ENCODE peak calls at places on chromosomes 4 and X, in ten cellular contexts. U is CD8-positive, alpha-beta T cell; T is heart right ventricle; H is fibroblast of lung; O is spleen; P is choroid plexus epithelial cell; X is AG04449; G is A549; Q is mucosa of descending colon; Z is thoracic aorta. S is an unnamed sample.

GRCh38 chrX:13078739-13079444 is 34.5 kb upstream of the FAM9C start:
- DNase-seq in U (no peak), T (peak), H (peak), O (no peak), P (peak), X (peak), G (no peak), Q (peak), Z (no peak), S (no peak)

GRCh38 chr4:68904786-68905185 is 46.8 kb downstream of the UGT2A3 start:
- DNase-seq in U (no peak), T (no peak), H (no peak), O (no peak), P (no peak), X (no peak), G (no peak), Q (peak), Z (no peak), S (no peak)

GRCh38 chr4:29459926-29460325 is 1260.2 kb upstream of the PCDH7 start:
- DNase-seq in U (no peak), T (no peak), H (peak), O (no peak), P (no peak), X (no peak), G (no peak), Q (no peak), Z (no peak), S (no peak)

GRCh38 chr4:26031704-26032103 is 117.7 kb downstream of the SMIM20 start:
- DNase-seq in U (no peak), T (no peak), H (no peak), O (no peak), P (no peak), X (no peak), G (no peak), Q (no peak), Z (no peak), S (no peak)

GRCh38 chr4:3497554-3498389 is 34.5 kb downstream of the LRPAP1 start:
- DNase-seq in U (no peak), T (no peak), H (no peak), O (no peak), P (no peak), X (no peak), G (no peak), Q (no peak), Z (no peak), S (no peak)

GRCh38 chr4:26826721-26827120 is 33.9 kb upstream of the STIM2 start:
- DNase-seq in U (no peak), T (peak), H (no peak), O (no peak), P (peak), X (no peak), G (peak), Q (peak), Z (no peak), S (no peak)

GRCh38 chr4:88441696-88442095 is 15.2 kb upstream of the HERC5 start:
- DNase-seq in U (no peak), T (no peak), H (no peak), O (no peak), P (no peak), X (no peak), G (no peak), Q (no peak), Z (no peak), S (no peak)

GRCh38 chr4:152094851-152095700 is 334.3 kb upstream of the GATB start:
- DNase-seq in U (no peak), T (no peak), H (peak), O (no peak), P (peak), X (no peak), G (no peak), Q (peak), Z (no peak), S (no peak)

GRCh38 chrX:51931761-51932160 is 38.3 kb downstream of the MAGED1 start:
- DNase-seq in U (no peak), T (no peak), H (peak), O (no peak), P (no peak), X (no peak), G (no peak), Q (no peak), Z (no peak), S (peak)

GRCh38 chrX:10008483-10009056 is 41.4 kb downstream of the CLDN34 start:
- DNase-seq in U (no peak), T (no peak), H (peak), O (no peak), P (no peak), X (no peak), G (no peak), Q (no peak), Z (no peak), S (no peak)

GRCh38 chrX:38694394-38694793 is 106.9 kb upstream of the MID1IP1 start:
- DNase-seq in U (no peak), T (no peak), H (peak), O (no peak), P (no peak), X (no peak), G (no peak), Q (no peak), Z (no peak), S (no peak)

GRCh38 chr4:57905965-57906364 is 795.8 kb upstream of the IGFBP7 start:
- DNase-seq in U (no peak), T (no peak), H (no peak), O (no peak), P (no peak), X (no peak), G (no peak), Q (no peak), Z (no peak), S (no peak)

GRCh38 chrX:63686878-63687714 is 97.9 kb downstream of the ARHGEF9 start:
- DNase-seq in U (peak), T (no peak), H (peak), O (no peak), P (peak), X (peak), G (peak), Q (peak), Z (no peak), S (no peak)

GRCh38 chr4:152690706-152691651 is 11.2 kb upstream of the TMEM154 start:
- DNase-seq in U (no peak), T (no peak), H (peak), O (no peak), P (peak), X (no peak), G (no peak), Q (no peak), Z (no peak), S (no peak)

GRCh38 chr4:112552668-112553067 is 36.7 kb upstream of the NEUROG2 start:
- DNase-seq in U (no peak), T (no peak), H (peak), O (no peak), P (peak), X (peak), G (peak), Q (no peak), Z (no peak), S (no peak)

GRCh38 chrX:129984196-129984962 is 1.9 kb downstream of the BCORL1 start:
- DNase-seq in U (peak), T (peak), H (peak), O (peak), P (no peak), X (no peak), G (peak), Q (peak), Z (no peak), S (no peak)

GRCh38 chr4:69322055-69322454 is 41.8 kb downstream of the UGT2B28 start:
- DNase-seq in U (no peak), T (no peak), H (peak), O (no peak), P (peak), X (no peak), G (no peak), Q (no peak), Z (no peak), S (no peak)

GRCh38 chrX:42975906-42976305 is 197.9 kb upstream of the PPP1R2C start:
- DNase-seq in U (no peak), T (no peak), H (no peak), O (no peak), P (no peak), X (no peak), G (no peak), Q (no peak), Z (no peak), S (no peak)

GRCh38 chr4:153788419-153789276 is at the start of gene SFRP2:
- DNase-seq in U (no peak), T (no peak), H (no peak), O (peak), P (no peak), X (no peak), G (no peak), Q (no peak), Z (no peak), S (peak)

GRCh38 chr4:19947349-19947748 is 304.4 kb upstream of the SLIT2 start:
- DNase-seq in U (no peak), T (no peak), H (peak), O (no peak), P (peak), X (peak), G (no peak), Q (no peak), Z (no peak), S (no peak)

GRCh38 chr4:82050806-82051205 is 323.0 kb downstream of the HNRNPD start:
- DNase-seq in U (no peak), T (no peak), H (peak), O (no peak), P (no peak), X (no peak), G (no peak), Q (no peak), Z (no peak), S (no peak)

GRCh38 chr4:23728971-23729370 is 160.9 kb downstream of the PPARGC1A start:
- DNase-seq in U (no peak), T (no peak), H (peak), O (no peak), P (no peak), X (no peak), G (no peak), Q (no peak), Z (no peak), S (no peak)

GRCh38 chr4:83390965-83391364 is 56.3 kb upstream of the HPSE start:
- DNase-seq in U (no peak), T (no peak), H (no peak), O (no peak), P (no peak), X (no peak), G (no peak), Q (no peak), Z (no peak), S (no peak)

GRCh38 chrX:110132450-110133114 is 129.7 kb downstream of the TMEM164 start:
- DNase-seq in U (no peak), T (no peak), H (no peak), O (no peak), P (no peak), X (no peak), G (no peak), Q (no peak), Z (no peak), S (no peak)

GRCh38 chr4:86924805-86925204 is 10.0 kb upstream of the AFF1 start:
- DNase-seq in U (no peak), T (no peak), H (peak), O (no peak), P (peak), X (peak), G (peak), Q (no peak), Z (no peak), S (no peak)

GRCh38 chrX:129717902-129718301 is 20.9 kb upstream of the XPNPEP2 start:
- DNase-seq in U (no peak), T (no peak), H (peak), O (no peak), P (peak), X (peak), G (peak), Q (no peak), Z (peak), S (no peak)

GRCh38 chr4:146957252-146957651 is 11.6 kb upstream of the TTC29 start:
- DNase-seq in U (no peak), T (no peak), H (peak), O (no peak), P (peak), X (no peak), G (peak), Q (no peak), Z (no peak), S (no peak)

GRCh38 chrX:13607996-13608365 is 38.6 kb downstream of the EGFL6 start:
- DNase-seq in U (no peak), T (no peak), H (no peak), O (no peak), P (no peak), X (no peak), G (no peak), Q (peak), Z (no peak), S (no peak)

GRCh38 chrX:109660756-109661155 is 35.8 kb upstream of the KCNE5 start:
- DNase-seq in U (no peak), T (no peak), H (no peak), O (no peak), P (peak), X (no peak), G (no peak), Q (no peak), Z (no peak), S (no peak)

GRCh38 chrX:10006086-10006485 is 38.9 kb downstream of the CLDN34 start:
- DNase-seq in U (no peak), T (no peak), H (no peak), O (no peak), P (no peak), X (no peak), G (no peak), Q (no peak), Z (no peak), S (no peak)

GRCh38 chr4:8294775-8295174 is 25.2 kb downstream of the HTRA3 start:
- DNase-seq in U (no peak), T (no peak), H (no peak), O (no peak), P (no peak), X (no peak), G (no peak), Q (no peak), Z (no peak), S (no peak)

GRCh38 chrX:133294126-133294525 is 76.0 kb upstream of the TFDP3 start:
- DNase-seq in U (no peak), T (no peak), H (peak), O (no peak), P (peak), X (no peak), G (no peak), Q (no peak), Z (no peak), S (no peak)

GRCh38 chr4:54099959-54100606 is at the start of gene GSX2:
- DNase-seq in U (no peak), T (no peak), H (no peak), O (peak), P (no peak), X (no peak), G (no peak), Q (no peak), Z (no peak), S (no peak)

GRCh38 chr4:54102747-54103146 is 2.8 kb downstream of the GSX2 start:
- DNase-seq in U (no peak), T (no peak), H (no peak), O (no peak), P (no peak), X (no peak), G (no peak), Q (no peak), Z (no peak), S (no peak)

GRCh38 chr4:54101190-54102041 is 1.5 kb downstream of the GSX2 start:
- DNase-seq in U (no peak), T (no peak), H (no peak), O (no peak), P (no peak), X (no peak), G (no peak), Q (no peak), Z (no peak), S (no peak)

GRCh38 chr4:54099287-54099958 is 540 bp upstream of the GSX2 start:
- DNase-seq in U (no peak), T (no peak), H (peak), O (no peak), P (peak), X (no peak), G (no peak), Q (no peak), Z (no peak), S (no peak)

DNA sequence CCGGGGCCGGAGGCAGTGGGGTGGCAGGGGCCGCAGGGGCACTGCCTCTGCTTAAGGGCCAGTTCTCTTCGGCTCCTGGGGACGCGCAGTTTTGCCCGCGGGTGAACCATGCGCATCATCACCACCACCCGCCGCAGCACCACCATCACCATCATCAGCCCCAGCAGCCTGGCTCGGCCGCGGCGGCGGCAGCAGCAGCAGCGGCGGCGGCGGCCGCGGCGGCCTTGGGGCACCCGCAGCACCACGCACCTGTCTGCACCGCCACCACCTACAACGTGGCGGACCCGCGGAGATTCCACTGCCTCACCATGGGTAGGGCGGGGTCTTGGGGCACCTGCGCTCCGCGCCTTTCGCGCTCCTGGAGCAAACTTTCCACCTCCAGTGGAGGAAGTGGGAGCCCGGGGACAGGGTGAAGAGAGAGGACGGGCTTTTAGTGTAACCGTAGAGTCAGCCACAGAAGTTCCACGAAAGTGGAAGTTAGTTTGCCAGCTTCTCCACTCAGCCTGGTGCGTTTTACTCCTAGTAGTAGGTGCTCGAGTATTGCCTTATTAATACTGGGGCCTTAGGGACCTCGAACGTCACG is 735 bp downstream of the GSX2 start:
- DNase-seq in U (no peak), T (no peak), H (no peak), O (peak), P (no peak), X (no peak), G (no peak), Q (no peak), Z (no peak), S (no peak)
- H3K4me3 ChIP-seq in U (peak), T (peak), H (peak), O (peak), P (peak), X (peak), G (peak), Q (no peak), Z (peak), S (no peak)

GRCh38 chr4:98506462-98507132 is 151.8 kb downstream of the TSPAN5 start:
- DNase-seq in U (no peak), T (no peak), H (no peak), O (no peak), P (peak), X (no peak), G (no peak), Q (no peak), Z (no peak), S (no peak)
- TF ChIP-seq CTCF in U (no peak), T (peak), H (peak), O (no peak), P (peak), X (no peak), G (peak), Q (no peak), Z (no peak), S (no peak)

DNA sequence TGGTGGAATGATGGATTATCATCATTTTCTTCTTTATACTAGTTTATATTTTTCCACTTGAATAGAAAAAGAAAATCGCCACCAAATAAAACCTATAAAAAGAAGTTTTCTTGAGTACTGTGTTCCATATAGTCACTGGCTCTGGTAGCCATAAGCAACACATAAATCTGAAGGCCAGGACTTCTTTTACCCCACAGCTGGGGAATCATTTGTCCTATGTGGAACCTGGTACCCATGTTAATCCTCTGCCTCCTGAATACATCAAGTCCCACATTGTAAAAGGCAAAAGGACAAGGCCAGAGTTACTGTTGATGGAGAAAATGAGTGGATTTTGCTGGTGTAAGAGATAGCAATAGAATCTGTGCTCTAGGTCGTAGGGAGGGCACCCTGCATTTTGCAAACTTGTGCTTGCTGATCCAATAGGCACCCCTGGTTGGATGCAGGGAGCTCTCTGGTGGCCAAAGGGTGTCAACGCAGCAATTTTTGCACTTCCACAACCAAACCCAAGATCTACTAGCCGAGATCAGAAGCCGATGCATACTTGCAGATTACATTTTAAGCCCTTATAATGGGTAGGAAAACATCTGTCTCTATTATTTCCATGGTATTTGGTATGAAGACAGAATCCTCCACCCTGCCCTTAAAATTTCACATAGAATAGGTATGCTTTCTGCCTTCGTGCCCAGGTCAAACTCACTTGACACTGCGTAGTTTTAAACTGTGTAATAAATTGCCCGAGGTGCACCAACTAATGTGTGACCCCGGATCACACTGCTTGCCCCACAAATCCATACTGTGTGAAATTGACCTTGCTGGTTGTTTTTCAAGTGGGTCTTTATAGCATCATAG is 146.2 kb upstream of the SCML1 start:
- DNase-seq in U (peak), T (peak), H (peak), O (no peak), P (peak), X (no peak), G (peak), Q (peak), Z (no peak), S (peak)
- H3K4me3 ChIP-seq in U (no peak), T (peak), H (peak), O (no peak), P (peak), X (peak), G (no peak), Q (no peak), Z (peak), S (no peak)

DNA sequence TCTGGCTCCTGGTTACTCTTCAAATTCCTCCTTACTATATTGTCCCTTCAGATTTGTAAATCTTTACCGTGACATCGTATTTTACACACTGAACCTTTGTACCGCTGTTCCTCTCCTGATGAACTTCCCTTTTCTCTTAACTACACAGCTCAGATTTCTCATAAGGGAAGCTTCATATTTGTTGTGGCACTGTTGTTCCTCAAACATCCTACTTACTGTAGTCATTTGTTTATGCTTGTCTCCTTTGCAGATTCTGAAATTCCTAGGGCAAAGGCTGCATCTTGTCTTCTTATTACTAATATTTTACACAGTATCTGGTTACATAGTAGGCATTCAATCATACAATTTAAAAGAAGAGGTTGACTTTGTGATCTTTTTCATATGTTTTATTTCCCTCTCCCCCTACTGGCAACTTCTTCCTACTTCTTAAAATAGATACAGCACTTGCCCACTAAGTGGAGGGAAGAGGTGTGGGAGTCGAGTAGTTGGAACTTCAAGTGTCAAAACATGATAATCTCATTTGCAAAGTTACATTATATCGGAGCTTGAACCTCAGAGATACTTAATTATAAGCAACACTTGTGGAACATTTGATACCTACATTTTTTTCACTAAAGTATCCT is 50.0 kb downstream of the TET2 start:
- DNase-seq in U (no peak), T (no peak), H (peak), O (no peak), P (peak), X (no peak), G (peak), Q (peak), Z (no peak), S (no peak)
- TF ChIP-seq CTCF in U (no peak), T (no peak), H (peak), O (no peak), P (peak), X (peak), G (no peak), Q (no peak), Z (no peak), S (no peak)